ENCODE peak calls at places on chromosomes 7 and 10, in four cellular contexts. One of them, this sample, is unnamed.

GRCh38 chr7:2825595-2826227 is 18.4 kb downstream of the GNA12 start:
- DNase-seq in CD8-positive, alpha-beta T cell: no peak
- DNase-seq in AG04450: no peak
- DNase-seq in right atrium auricular region: no peak
- DNase-seq in this sample: no peak

GRCh38 chr7:112161253-112162160 is 44.7 kb downstream of the DOCK4 start:
- DNase-seq in right atrium auricular region: no peak
- DNase-seq in AG04450: no peak
- DNase-seq in CD8-positive, alpha-beta T cell: no peak
- DNase-seq in this sample: no peak

GRCh38 chr10:61643316-61643751 is 19.4 kb upstream of the CABCOCO1 start:
- DNase-seq in CD8-positive, alpha-beta T cell: no peak
- DNase-seq in AG04450: no peak
- DNase-seq in right atrium auricular region: no peak
- DNase-seq in this sample: peak; percentile 51

GRCh38 chr7:17009007-17009719 is 127.4 kb upstream of the AGR3 start:
- DNase-seq in right atrium auricular region: no peak
- DNase-seq in AG04450: no peak
- DNase-seq in CD8-positive, alpha-beta T cell: no peak
- DNase-seq in this sample: peak; percentile 53

GRCh38 chr7:4837041-4837813 is 24.6 kb downstream of the PAPOLB start:
- DNase-seq in AG04450: no peak
- DNase-seq in CD8-positive, alpha-beta T cell: no peak
- DNase-seq in right atrium auricular region: no peak
- DNase-seq in this sample: no peak

GRCh38 chr10:77756319-77757232 is 119.0 kb upstream of the KCNMA1 start:
- DNase-seq in CD8-positive, alpha-beta T cell: no peak
- DNase-seq in right atrium auricular region: no peak
- DNase-seq in AG04450: peak; percentile 43
- DNase-seq in this sample: peak; percentile 80

GRCh38 chr10:89355373-89355772 is 22.5 kb upstream of the IFIT1B start:
- DNase-seq in CD8-positive, alpha-beta T cell: no peak
- DNase-seq in right atrium auricular region: no peak
- DNase-seq in AG04450: no peak
- DNase-seq in this sample: peak; percentile 62

GRCh38 chr10:4061441-4061951 is 276.5 kb upstream of the KLF6 start:
- DNase-seq in right atrium auricular region: peak; percentile 95
- DNase-seq in CD8-positive, alpha-beta T cell: no peak
- DNase-seq in AG04450: no peak
- DNase-seq in this sample: no peak

GRCh38 chr10:70849582-70850016 is 33.9 kb downstream of the SGPL1 start:
- DNase-seq in right atrium auricular region: no peak
- DNase-seq in CD8-positive, alpha-beta T cell: no peak
- DNase-seq in AG04450: peak; percentile 77
- DNase-seq in this sample: peak; percentile 20

GRCh38 chr10:132979491-132980425 is 37.4 kb upstream of the CFAP46 start:
- DNase-seq in right atrium auricular region: no peak
- DNase-seq in CD8-positive, alpha-beta T cell: no peak
- DNase-seq in AG04450: no peak
- DNase-seq in this sample: no peak

GRCh38 chr7:47404005-47404404 is 177.9 kb downstream of the TNS3 start:
- DNase-seq in CD8-positive, alpha-beta T cell: no peak
- DNase-seq in AG04450: no peak
- DNase-seq in right atrium auricular region: no peak
- DNase-seq in this sample: peak; percentile 68

GRCh38 chr10:28778524-28778923 is 101.2 kb downstream of the BAMBI start:
- DNase-seq in CD8-positive, alpha-beta T cell: no peak
- DNase-seq in right atrium auricular region: no peak
- DNase-seq in AG04450: no peak
- DNase-seq in this sample: no peak

GRCh38 chr7:117402109-117402508 is 25.2 kb downstream of the ASZ1 start:
- DNase-seq in AG04450: no peak
- DNase-seq in CD8-positive, alpha-beta T cell: no peak
- DNase-seq in right atrium auricular region: no peak
- DNase-seq in this sample: no peak

GRCh38 chr7:7739718-7740355 is 21.4 kb upstream of the RPA3 start:
- DNase-seq in right atrium auricular region: no peak
- DNase-seq in CD8-positive, alpha-beta T cell: no peak
- DNase-seq in AG04450: no peak
- DNase-seq in this sample: no peak

GRCh38 chr7:44286182-44286617 is 39.2 kb downstream of the CAMK2B start:
- DNase-seq in CD8-positive, alpha-beta T cell: no peak
- DNase-seq in AG04450: no peak
- DNase-seq in right atrium auricular region: no peak
- DNase-seq in this sample: no peak

GRCh38 chr7:158252837-158253669 is 334.6 kb downstream of the PTPRN2 start:
- DNase-seq in CD8-positive, alpha-beta T cell: no peak
- DNase-seq in right atrium auricular region: no peak
- DNase-seq in AG04450: no peak
- DNase-seq in this sample: no peak

GRCh38 chr7:116528008-116528789 is 3.4 kb downstream of the CAV1 start:
- DNase-seq in AG04450: peak; percentile 84
- DNase-seq in CD8-positive, alpha-beta T cell: no peak
- DNase-seq in right atrium auricular region: peak; percentile 74
- DNase-seq in this sample: peak; percentile 91

GRCh38 chr7:69845721-69846495 is 247.6 kb downstream of the AUTS2 start:
- DNase-seq in right atrium auricular region: no peak
- DNase-seq in AG04450: no peak
- DNase-seq in CD8-positive, alpha-beta T cell: no peak
- DNase-seq in this sample: no peak

GRCh38 chr10:29426420-29426819 is 137.6 kb downstream of the LYZL1 start:
- DNase-seq in AG04450: no peak
- DNase-seq in CD8-positive, alpha-beta T cell: no peak
- DNase-seq in right atrium auricular region: no peak
- DNase-seq in this sample: no peak

GRCh38 chr7:27111753-27112277 is 9.3 kb upstream of the HOXA2 start:
- DNase-seq in CD8-positive, alpha-beta T cell: no peak
- DNase-seq in AG04450: no peak
- DNase-seq in right atrium auricular region: no peak
- DNase-seq in this sample: no peak

GRCh38 chr10:32985781-32986350 is 27.8 kb upstream of the ITGB1 start:
- DNase-seq in right atrium auricular region: no peak
- DNase-seq in CD8-positive, alpha-beta T cell: no peak
- DNase-seq in AG04450: no peak
- DNase-seq in this sample: peak; percentile 83

GRCh38 chr10:3226960-3227724 is 54.6 kb upstream of the PITRM1 start:
- DNase-seq in right atrium auricular region: no peak
- DNase-seq in CD8-positive, alpha-beta T cell: no peak
- DNase-seq in AG04450: no peak
- DNase-seq in this sample: peak; percentile 79

GRCh38 chr7:157854066-157854891 is 517.5 kb downstream of the DNAJB6 start:
- DNase-seq in right atrium auricular region: peak; percentile 68
- DNase-seq in AG04450: no peak
- DNase-seq in CD8-positive, alpha-beta T cell: no peak
- DNase-seq in this sample: no peak

GRCh38 chr7:29115753-29116152 is 30.6 kb downstream of the CPVL start:
- DNase-seq in AG04450: no peak
- DNase-seq in CD8-positive, alpha-beta T cell: no peak
- DNase-seq in right atrium auricular region: no peak
- DNase-seq in this sample: no peak

GRCh38 chr10:13003004-13003403 is 1.5 kb upstream of the CCDC3 start:
- DNase-seq in AG04450: peak; percentile 10
- DNase-seq in CD8-positive, alpha-beta T cell: no peak
- DNase-seq in right atrium auricular region: no peak
- DNase-seq in this sample: peak; percentile 36

GRCh38 chr10:43802988-43803696 is 154.5 kb upstream of the ZNF32 start:
- DNase-seq in right atrium auricular region: no peak
- DNase-seq in CD8-positive, alpha-beta T cell: no peak
- DNase-seq in AG04450: no peak
- DNase-seq in this sample: no peak

GRCh38 chr10:72173635-72174296 is 42.0 kb upstream of the ANAPC16 start:
- DNase-seq in AG04450: no peak
- DNase-seq in right atrium auricular region: no peak
- DNase-seq in CD8-positive, alpha-beta T cell: no peak
- DNase-seq in this sample: peak; percentile 61

GRCh38 chr7:45181286-45181960 is 23.8 kb downstream of the RAMP3 start:
- DNase-seq in AG04450: no peak
- DNase-seq in CD8-positive, alpha-beta T cell: no peak
- DNase-seq in right atrium auricular region: no peak
- DNase-seq in this sample: no peak

GRCh38 chr10:119315128-119316001 is 108.0 kb downstream of the GRK5 start:
- DNase-seq in AG04450: peak; percentile 74
- DNase-seq in CD8-positive, alpha-beta T cell: peak; percentile 45
- DNase-seq in right atrium auricular region: peak; percentile 90
- DNase-seq in this sample: peak; percentile 92

GRCh38 chr10:63578501-63578900 is 57.3 kb downstream of the REEP3 start:
- DNase-seq in CD8-positive, alpha-beta T cell: no peak
- DNase-seq in right atrium auricular region: no peak
- DNase-seq in AG04450: no peak
- DNase-seq in this sample: no peak

GRCh38 chr10:86117051-86117450 is 249.5 kb downstream of the GRID1 start:
- DNase-seq in right atrium auricular region: no peak
- DNase-seq in CD8-positive, alpha-beta T cell: no peak
- DNase-seq in AG04450: no peak
- DNase-seq in this sample: no peak

GRCh38 chr10:80460399-80461207 is 6.5 kb downstream of the TSPAN14 start:
- DNase-seq in right atrium auricular region: no peak
- DNase-seq in AG04450: no peak
- DNase-seq in CD8-positive, alpha-beta T cell: no peak
- DNase-seq in this sample: peak; percentile 60

GRCh38 chr10:44309939-44310761 is 74.7 kb downstream of the CXCL12 start:
- DNase-seq in CD8-positive, alpha-beta T cell: no peak
- DNase-seq in right atrium auricular region: no peak
- DNase-seq in AG04450: no peak
- DNase-seq in this sample: no peak

GRCh38 chr7:22280031-22280430 is 76.9 kb downstream of the RAPGEF5 start:
- DNase-seq in AG04450: no peak
- DNase-seq in CD8-positive, alpha-beta T cell: no peak
- DNase-seq in right atrium auricular region: no peak
- DNase-seq in this sample: no peak

GRCh38 chr7:34064511-34065158 is 159.3 kb downstream of the BMPER start:
- DNase-seq in AG04450: no peak
- DNase-seq in right atrium auricular region: no peak
- DNase-seq in CD8-positive, alpha-beta T cell: no peak
- DNase-seq in this sample: no peak

GRCh38 chr10:58956926-58957325 is 219.5 kb upstream of the PHYHIPL start:
- DNase-seq in CD8-positive, alpha-beta T cell: no peak
- DNase-seq in AG04450: no peak
- DNase-seq in right atrium auricular region: no peak
- DNase-seq in this sample: no peak

DNA sequence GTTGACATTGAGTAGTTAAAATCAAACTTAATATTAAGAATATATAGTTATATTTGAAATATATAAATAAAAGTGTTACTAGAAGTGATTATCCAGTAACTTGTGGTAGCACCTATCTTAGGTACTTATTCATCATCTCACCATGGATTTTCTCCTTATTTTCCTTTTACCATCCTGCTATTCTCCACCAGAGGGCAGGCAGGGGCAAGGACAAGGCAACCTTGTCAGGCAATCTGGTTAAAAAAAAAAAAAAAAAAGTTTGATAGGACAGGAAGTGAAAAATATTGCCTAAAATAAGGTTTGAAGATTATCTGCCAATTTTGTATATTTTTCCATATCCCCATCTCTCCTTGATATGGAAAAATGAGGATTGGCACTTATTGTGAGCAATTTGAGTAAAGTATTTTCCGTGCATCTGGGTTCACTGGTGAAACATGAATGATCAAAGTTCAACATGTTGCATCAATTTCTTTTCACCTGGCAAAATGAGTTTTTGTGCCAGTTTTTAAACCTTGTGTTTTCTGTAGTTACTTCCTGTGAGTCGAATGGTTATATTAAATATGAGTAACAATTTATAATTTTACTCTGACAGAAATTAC is 256.7 kb downstream of the AGMO start:
- DNase-seq in right atrium auricular region: no peak
- DNase-seq in CD8-positive, alpha-beta T cell: no peak
- DNase-seq in AG04450: peak; percentile 15
- DNase-seq in this sample: peak; percentile 71
- TF ChIP-seq CTCF in right atrium auricular region: peak; percentile 35
- TF ChIP-seq CTCF in CD8-positive, alpha-beta T cell: no peak
- TF ChIP-seq CTCF in AG04450: peak; percentile 87
- TF ChIP-seq CTCF in this sample: peak; percentile 63

GRCh38 chr7:81430150-81430549 is 339.7 kb downstream of the HGF start:
- DNase-seq in CD8-positive, alpha-beta T cell: no peak
- DNase-seq in AG04450: no peak
- DNase-seq in right atrium auricular region: no peak
- DNase-seq in this sample: no peak
- TF ChIP-seq CTCF in CD8-positive, alpha-beta T cell: no peak
- TF ChIP-seq CTCF in AG04450: no peak
- TF ChIP-seq CTCF in right atrium auricular region: no peak
- TF ChIP-seq CTCF in this sample: no peak

GRCh38 chr7:77442631-77443420 is 26.7 kb upstream of the GSAP start:
- DNase-seq in CD8-positive, alpha-beta T cell: no peak
- DNase-seq in right atrium auricular region: no peak
- DNase-seq in AG04450: no peak
- DNase-seq in this sample: peak; percentile 67
- TF ChIP-seq CTCF in CD8-positive, alpha-beta T cell: no peak
- TF ChIP-seq CTCF in right atrium auricular region: no peak
- TF ChIP-seq CTCF in AG04450: no peak
- TF ChIP-seq CTCF in this sample: no peak

GRCh38 chr10:78947733-78948132 is 121.0 kb upstream of the ZMIZ1 start:
- DNase-seq in right atrium auricular region: no peak
- DNase-seq in AG04450: no peak
- DNase-seq in CD8-positive, alpha-beta T cell: no peak
- DNase-seq in this sample: peak; percentile 27
- TF ChIP-seq CTCF in right atrium auricular region: no peak
- TF ChIP-seq CTCF in AG04450: no peak
- TF ChIP-seq CTCF in CD8-positive, alpha-beta T cell: no peak
- TF ChIP-seq CTCF in this sample: no peak

GRCh38 chr10:75818552-75818951 is 387.1 kb downstream of the LRMDA start:
- DNase-seq in CD8-positive, alpha-beta T cell: no peak
- DNase-seq in AG04450: no peak
- DNase-seq in right atrium auricular region: no peak
- DNase-seq in this sample: no peak
- TF ChIP-seq CTCF in CD8-positive, alpha-beta T cell: no peak
- TF ChIP-seq CTCF in AG04450: no peak
- TF ChIP-seq CTCF in right atrium auricular region: no peak
- TF ChIP-seq CTCF in this sample: no peak

DNA sequence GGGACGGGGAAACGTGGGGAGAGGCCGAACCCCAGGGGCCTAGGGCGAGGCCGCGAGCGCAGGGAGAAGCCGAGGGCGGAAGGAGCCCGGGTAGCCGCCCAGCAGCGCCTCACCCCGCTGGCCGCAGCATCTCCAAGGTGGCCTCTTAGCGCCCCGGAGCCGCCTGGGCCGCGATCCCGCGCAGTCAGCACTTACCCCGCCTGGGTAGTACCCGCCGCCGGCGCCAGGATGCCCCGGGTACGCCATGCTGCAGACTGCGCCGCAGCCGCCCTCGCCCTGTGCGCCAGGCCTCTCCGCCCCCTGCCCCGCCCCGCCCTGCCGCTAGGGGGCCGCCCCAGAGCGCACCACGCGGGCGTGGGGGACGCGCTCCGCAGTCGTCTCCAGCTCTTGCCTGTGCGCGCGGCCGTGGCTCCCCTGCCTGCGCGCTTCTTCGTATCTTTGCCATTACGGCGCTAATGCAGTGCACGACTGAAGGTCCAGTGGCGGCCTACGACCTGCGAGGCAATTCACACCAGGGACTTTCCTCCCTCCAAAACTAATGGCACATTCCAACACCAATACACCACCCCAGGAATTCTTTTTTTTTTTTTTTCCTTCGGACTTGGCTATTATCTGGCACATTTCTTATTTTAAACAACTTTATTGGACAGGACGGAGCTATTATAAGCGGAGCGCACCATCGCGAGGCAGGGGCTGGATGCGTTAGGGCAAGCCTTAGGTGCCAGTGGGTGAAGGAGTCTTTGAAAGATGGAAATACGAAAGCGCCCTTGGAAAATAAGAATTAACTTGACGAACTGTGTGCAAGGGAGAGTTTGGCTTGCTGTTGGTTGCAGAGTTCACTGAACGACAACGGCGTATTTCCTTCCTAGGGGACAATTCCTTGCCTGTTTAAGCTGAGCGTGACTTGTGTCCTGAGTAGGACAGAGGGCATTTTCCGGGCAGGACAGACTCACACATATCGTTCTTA is at the start of gene SRI:
- DNase-seq in AG04450: peak; percentile 55
- DNase-seq in right atrium auricular region: peak; percentile 74
- DNase-seq in CD8-positive, alpha-beta T cell: peak; percentile 92
- DNase-seq in this sample: peak; percentile 79
- TF ChIP-seq CTCF in AG04450: peak; percentile 52
- TF ChIP-seq CTCF in right atrium auricular region: peak; percentile 93
- TF ChIP-seq CTCF in CD8-positive, alpha-beta T cell: peak; percentile 97
- TF ChIP-seq CTCF in this sample: peak; percentile 92

This sample was measured in MCF 10A.